ENCODE peak calls at places on chromosomes 5 and 9, in eight cellular contexts. L is HCT116, M is SK-N-SH, W is K562, Z is HepG2, E is IMR-90, C is GM12878, U is H1. Y is an unnamed sample.

GRCh38 chr5:115179959-115180709 is 10.4 kb upstream of the TRIM36 start:
- DNase-seq in C (no peak), W (no peak), U (peak), E (peak), Z (no peak), M (peak), L (no peak), Y (peak)

GRCh38 chr5:97560176-97560993 is 377.3 kb upstream of the RIOK2 start:
- DNase-seq in M (no peak), L (no peak), E (no peak), W (no peak), C (no peak), U (no peak), Z (no peak), Y (no peak)

GRCh38 chr9:78860806-78861475 is 564.0 kb downstream of the PSAT1 start:
- DNase-seq in L (no peak), W (no peak), M (no peak), U (no peak), Z (no peak), C (no peak), E (peak), Y (no peak)

GRCh38 chr5:96333397-96333790 is 99.7 kb downstream of the PCSK1 start:
- DNase-seq in C (no peak), W (no peak), E (no peak), L (no peak), Z (no peak), U (no peak), M (no peak), Y (no peak)

GRCh38 chr9:126690431-126691051 is 76.8 kb downstream of the LMX1B start:
- DNase-seq in Z (no peak), U (peak), W (peak), L (peak), M (peak), E (no peak), C (no peak), Y (peak)

GRCh38 chr9:36721846-36722588 is 149.3 kb downstream of the MELK start:
- DNase-seq in C (no peak), W (no peak), L (no peak), U (no peak), E (no peak), M (no peak), Z (no peak), Y (no peak)

GRCh38 chr9:121701736-121702261 is 50.4 kb downstream of the DAB2IP start:
- DNase-seq in U (no peak), C (no peak), M (no peak), L (no peak), E (no peak), W (no peak), Z (no peak), Y (no peak)

GRCh38 chr9:93266521-93267001 is 82.6 kb downstream of the WNK2 start:
- DNase-seq in M (peak), E (no peak), Z (no peak), L (no peak), U (no peak), C (no peak), W (no peak), Y (no peak)

GRCh38 chr5:142320851-142321560 is 3.8 kb downstream of the SPRY4 start:
- DNase-seq in C (no peak), W (peak), L (no peak), U (no peak), Z (no peak), E (peak), M (peak), Y (no peak)

GRCh38 chr9:278651-279050 is 64.0 kb downstream of the DOCK8 start:
- DNase-seq in M (no peak), C (no peak), L (no peak), E (no peak), W (no peak), U (no peak), Z (no peak), Y (no peak)

GRCh38 chr9:81724242-81724889 is 35.0 kb upstream of the TLE1 start:
- DNase-seq in E (peak), U (no peak), M (no peak), L (no peak), C (no peak), Z (no peak), W (no peak), Y (no peak)

GRCh38 chr9:17082343-17082742 is 52.5 kb upstream of the CNTLN start:
- DNase-seq in W (no peak), L (no peak), E (peak), M (peak), Z (no peak), U (peak), C (no peak), Y (peak)

GRCh38 chr5:179900206-179900605 is 7.5 kb downstream of the TBC1D9B start:
- DNase-seq in M (no peak), U (no peak), C (no peak), E (no peak), W (no peak), Z (no peak), L (no peak), Y (no peak)

GRCh38 chr5:138466058-138466899 is 1.0 kb downstream of the EGR1 start:
- DNase-seq in Z (peak), E (peak), L (no peak), W (peak), M (peak), U (no peak), C (no peak), Y (peak)

GRCh38 chr9:93415176-93415690 is 36.3 kb upstream of the FAM120A start:
- DNase-seq in C (no peak), L (no peak), U (no peak), W (no peak), M (no peak), E (no peak), Z (no peak), Y (no peak)

GRCh38 chr9:68844623-68845612 is 139.9 kb downstream of the PIP5K1B start:
- DNase-seq in L (peak), M (peak), Z (peak), W (peak), U (peak), E (peak), C (no peak), Y (peak)

GRCh38 chr5:56838409-56839039 is 23.2 kb downstream of the MAP3K1 start:
- DNase-seq in M (no peak), E (peak), C (peak), U (no peak), Z (peak), W (peak), L (no peak), Y (peak)

GRCh38 chr9:20771721-20772120 is 87.7 kb downstream of the FOCAD start:
- DNase-seq in L (no peak), U (no peak), C (no peak), Z (no peak), W (no peak), E (no peak), M (no peak), Y (no peak)

GRCh38 chr5:14450055-14450524 is 131.5 kb upstream of the OTULINL start:
- DNase-seq in C (no peak), U (no peak), M (no peak), L (no peak), W (peak), E (peak), Z (no peak), Y (no peak)

GRCh38 chr9:137454145-137454505 is 5.0 kb downstream of the NSMF start:
- DNase-seq in Z (no peak), W (peak), E (no peak), L (no peak), M (peak), C (no peak), U (peak), Y (no peak)

GRCh38 chr5:141914797-141915196 is 8.9 kb upstream of the DELE1 start:
- DNase-seq in U (no peak), C (no peak), Z (no peak), W (no peak), M (no peak), L (no peak), E (no peak), Y (no peak)

GRCh38 chr5:122846051-122846567 is 696 bp downstream of the SNX24 start:
- DNase-seq in U (no peak), C (no peak), Z (peak), W (no peak), L (no peak), M (peak), E (peak), Y (peak)

GRCh38 chr9:128887914-128888350 is 6.0 kb downstream of the LRRC8A start:
- DNase-seq in Z (no peak), W (no peak), U (peak), E (no peak), C (no peak), M (no peak), L (no peak), Y (no peak)

GRCh38 chr9:9142001-9142400 is 1342.4 kb upstream of the DMAC1 start:
- DNase-seq in W (no peak), M (no peak), Z (no peak), C (no peak), U (no peak), L (no peak), E (no peak), Y (no peak)

GRCh38 chr5:141623197-141623596 is 4.4 kb upstream of the DIAPH1 start:
- DNase-seq in E (no peak), L (no peak), W (no peak), C (peak), U (no peak), M (no peak), Z (no peak), Y (no peak)

GRCh38 chr9:125752070-125752628 is 5.0 kb downstream of the PBX3 start:
- DNase-seq in L (no peak), Z (no peak), C (no peak), U (no peak), E (no peak), M (no peak), W (no peak), Y (no peak)

GRCh38 chr9:27527702-27528277 is 1.8 kb downstream of the MOB3B start:
- DNase-seq in M (no peak), U (no peak), Z (no peak), W (peak), L (no peak), E (no peak), C (no peak), Y (no peak)

GRCh38 chr5:59125961-59126360 is 543.1 kb downstream of the RAB3C start:
- DNase-seq in Z (no peak), L (no peak), W (no peak), E (no peak), U (no peak), C (no peak), M (no peak), Y (no peak)

GRCh38 chr5:59126665-59127354 is 543.9 kb downstream of the RAB3C start:
- DNase-seq in C (no peak), E (peak), U (no peak), M (no peak), L (no peak), Z (no peak), W (no peak), Y (no peak)

GRCh38 chr5:59124983-59125960 is 542.4 kb downstream of the RAB3C start:
- DNase-seq in W (no peak), U (peak), Z (no peak), M (no peak), C (no peak), L (no peak), E (peak), Y (peak)

GRCh38 chr5:59119480-59119879 is 536.6 kb downstream of the RAB3C start:
- DNase-seq in U (no peak), Z (no peak), E (no peak), C (no peak), W (no peak), M (no peak), L (no peak), Y (no peak)

DNA sequence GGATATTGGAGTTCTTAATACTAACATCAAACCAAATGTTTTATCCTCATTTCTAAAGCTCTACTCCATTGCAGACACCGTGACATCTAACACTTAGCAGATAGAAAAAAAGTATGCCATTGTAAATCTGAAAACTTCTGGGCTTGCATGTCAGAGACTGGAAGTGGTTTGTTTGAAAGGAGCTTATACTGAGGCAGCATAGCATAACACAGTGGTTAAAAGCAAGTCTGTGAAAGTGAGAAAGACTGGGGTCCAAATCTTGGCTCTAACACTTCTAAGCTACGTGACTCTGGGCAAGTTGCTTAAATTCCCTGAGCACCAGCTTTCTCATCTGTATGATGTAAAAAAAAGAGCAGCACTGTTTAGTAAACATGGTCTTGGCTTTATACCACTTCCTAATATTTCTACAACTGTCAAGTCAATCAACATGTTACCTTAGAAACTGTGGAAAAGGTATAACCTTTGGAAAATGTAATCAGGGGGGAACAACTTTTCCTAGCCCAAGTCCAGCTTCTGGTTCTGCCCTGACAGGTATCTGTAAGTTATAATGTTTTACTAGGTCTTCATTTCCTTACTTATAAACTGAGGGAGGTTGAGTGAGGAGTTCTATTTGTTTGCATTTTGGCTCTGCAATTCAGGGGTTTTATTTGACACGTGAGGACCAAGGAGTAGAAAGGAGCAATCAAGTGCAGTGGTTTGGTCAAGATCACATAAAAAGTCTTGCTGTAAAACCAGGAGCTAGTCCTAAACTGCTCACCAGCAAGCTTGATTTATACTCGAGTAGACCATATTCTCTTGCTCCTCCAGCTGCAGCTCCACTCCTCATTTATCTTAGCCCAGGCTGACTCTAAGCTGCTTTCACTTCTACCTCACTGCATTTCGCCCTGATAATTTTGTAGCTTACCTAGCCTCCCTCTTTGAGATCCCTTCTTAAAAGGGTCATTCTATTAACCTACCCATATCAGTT is 541.0 kb downstream of the RAB3C start:
- DNase-seq in M (no peak), C (peak), Z (no peak), W (no peak), L (no peak), U (no peak), E (peak), Y (no peak)
- TF ChIP-seq RAD21 in M (no peak), C (no peak), Z (no peak), W (no peak), L (no peak), U (no peak), E (no peak), Y (no peak)

GRCh38 chr9:110351009-110351467 is 13.4 kb upstream of the TXNDC8 start:
- DNase-seq in Z (no peak), C (no peak), M (no peak), L (peak), U (no peak), E (peak), W (peak), Y (peak)
- TF ChIP-seq RAD21 in Z (no peak), C (no peak), M (no peak), L (no peak), U (no peak), E (no peak), W (no peak), Y (no peak)

GRCh38 chr9:35691325-35691631 is 1.6 kb upstream of the TPM2 start:
- DNase-seq in L (no peak), C (no peak), E (no peak), U (no peak), Z (no peak), W (no peak), M (no peak), Y (no peak)

GRCh38 chr9:35689351-35689600 is 449 bp downstream of the TPM2 start:
- DNase-seq in M (no peak), E (no peak), L (no peak), Z (no peak), U (no peak), W (no peak), C (no peak), Y (no peak)

GRCh38 chr9:35689601-35690446 is at the start of gene TPM2:
- DNase-seq in U (peak), E (peak), C (no peak), W (no peak), Z (no peak), M (peak), L (peak), Y (peak)

GRCh38 chr9:35691757-35692301 is 2.1 kb upstream of the TPM2 start:
- DNase-seq in W (no peak), M (no peak), E (no peak), Z (no peak), L (no peak), C (no peak), U (no peak), Y (no peak)

DNA sequence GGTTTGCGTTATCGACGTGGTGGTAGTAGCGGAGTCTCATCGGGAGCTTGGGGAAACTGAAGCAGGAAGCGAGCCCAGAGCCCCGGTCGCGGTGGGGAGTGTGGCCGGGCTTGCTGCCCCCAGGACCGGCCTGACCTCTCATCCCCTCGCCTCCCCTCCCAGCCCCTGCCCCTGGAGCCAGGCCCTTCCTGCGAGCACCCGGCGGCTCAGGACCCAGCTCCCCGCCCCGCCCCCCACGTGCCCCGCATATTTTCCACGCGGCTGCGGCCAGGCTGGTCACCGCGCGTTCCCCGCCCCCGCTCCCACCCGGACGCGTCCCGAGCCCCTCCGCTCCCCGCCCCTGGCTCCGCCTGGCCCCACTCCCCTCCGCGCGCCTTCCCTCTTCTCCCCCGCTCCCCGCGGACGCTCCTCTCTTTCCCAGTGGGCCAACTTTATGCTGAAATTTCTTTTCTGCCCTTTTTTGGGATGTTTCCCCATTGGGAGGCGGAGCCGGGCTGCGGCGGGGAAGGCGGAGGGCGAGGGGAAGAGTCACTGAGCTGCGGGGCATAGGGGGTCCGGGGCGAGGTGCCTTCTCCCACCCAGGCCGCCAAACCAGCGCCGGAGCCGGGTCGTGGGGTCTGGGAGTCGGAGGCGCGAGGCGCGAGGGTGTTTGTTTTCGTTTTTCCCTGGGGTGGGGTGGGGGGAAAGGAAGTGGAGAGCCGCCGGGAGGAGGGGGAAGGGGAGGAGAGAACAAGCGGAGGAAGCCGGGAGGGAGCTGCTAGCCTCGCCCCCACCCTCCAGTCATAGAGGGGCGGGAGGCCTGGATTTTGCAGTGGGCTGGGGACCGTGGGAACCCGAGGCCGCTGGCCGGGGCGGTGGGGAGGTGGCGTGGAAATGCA is 961 bp upstream of the TPM2 start:
- DNase-seq in Z (no peak), C (no peak), L (no peak), M (peak), U (peak), E (peak), W (peak), Y (peak)
- TF ChIP-seq RAD21 in Z (no peak), C (no peak), L (no peak), M (no peak), U (no peak), E (no peak), W (no peak), Y (no peak)

DNA sequence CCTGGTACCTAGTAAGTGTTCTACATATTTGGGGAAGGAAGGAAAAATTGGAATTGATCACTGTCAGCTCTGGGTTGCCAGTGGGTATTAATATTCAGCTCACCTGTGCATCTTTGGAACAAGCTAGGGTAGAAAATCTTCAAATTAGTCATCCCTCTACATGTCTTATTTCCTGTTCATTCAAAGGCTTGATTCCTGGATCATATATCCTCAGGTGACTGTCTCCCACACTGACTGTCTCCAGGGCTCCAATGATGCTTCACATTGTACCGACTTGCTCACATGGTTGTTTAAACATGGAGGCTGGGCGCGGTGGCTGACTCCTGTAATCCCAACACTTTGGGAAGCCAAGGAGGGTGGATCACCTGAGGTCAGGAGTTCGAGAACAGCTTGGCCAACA is 11.6 kb upstream of the SUSD1 start:
- DNase-seq in L (no peak), M (no peak), U (no peak), W (no peak), E (no peak), Z (no peak), C (no peak), Y (no peak)
- TF ChIP-seq RAD21 in L (no peak), M (no peak), U (no peak), W (no peak), E (no peak), Z (no peak), C (no peak), Y (no peak)

DNA sequence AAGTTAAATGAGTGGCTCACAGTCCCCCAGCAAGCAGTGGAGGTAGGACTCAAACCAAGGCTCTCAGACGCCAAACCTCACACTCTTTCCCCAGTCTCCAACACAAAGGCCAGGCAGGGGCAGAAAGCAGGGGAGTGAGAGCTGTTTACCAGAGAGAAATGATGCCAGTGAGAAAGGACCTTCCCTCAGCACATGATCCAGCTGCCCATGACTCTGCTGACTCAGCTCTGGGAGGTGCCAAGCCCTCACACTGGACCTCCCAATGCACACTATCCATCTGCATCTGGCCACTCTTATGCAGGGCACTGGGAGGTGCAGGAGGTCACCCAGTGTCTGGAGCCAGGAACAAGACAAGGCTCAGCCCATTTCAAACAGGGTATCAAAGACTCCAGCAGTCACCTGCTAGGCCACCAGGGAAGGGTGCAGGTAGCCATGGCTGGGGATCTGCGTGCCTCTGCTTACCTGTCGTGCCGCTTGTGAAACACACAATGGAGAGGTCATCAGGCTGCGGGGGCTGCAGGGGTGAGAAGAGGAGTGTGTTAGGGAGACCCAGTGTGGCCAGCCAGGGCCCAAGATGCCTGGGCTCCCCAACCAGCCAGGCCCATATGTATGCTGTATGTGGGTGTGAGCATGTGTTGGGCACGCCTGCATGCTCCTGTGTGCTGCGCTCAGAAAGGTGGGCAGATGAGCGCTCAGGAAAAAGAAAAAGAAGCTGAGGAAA is 26.4 kb downstream of the ACSL6 start:
- DNase-seq in M (no peak), C (no peak), L (no peak), W (no peak), U (no peak), E (no peak), Z (no peak), Y (no peak)
- TF ChIP-seq RAD21 in M (no peak), C (no peak), L (no peak), W (no peak), U (no peak), E (no peak), Z (no peak), Y (no peak)